ENCODE peak calls at places on chromosome X, in nine cellular contexts. X is left ventricle myocardium inferior, R is PC-3, Z is GM13976, Y is heart left ventricle, L is WTC11, T is B cell, A is tibial artery, B is Caco-2. S is an unnamed sample.
A peak's percentile ranks its signal among the peaks of the same experiment; 100 is the strongest.

GRCh38 chrX:120262781-120263719 is 12.4 kb downstream of the ZBTB33 start:
- DNase-seq in R (no peak), Z (no peak), L (peak; percentile 11), A (no peak), X (no peak), B (no peak), Y (no peak), T (no peak), S (no peak)

GRCh38 chrX:118847676-118848075 is 24.1 kb downstream of the ZCCHC12 start:
- DNase-seq in X (no peak), R (peak; percentile 80), Y (no peak), B (no peak), Z (peak; percentile 49), A (no peak), L (no peak), T (peak; percentile 48), S (no peak)

GRCh38 chrX:82208976-82209375 is 1007.1 kb downstream of the SH3BGRL start:
- DNase-seq in L (no peak), B (no peak), T (no peak), Y (no peak), X (no peak), A (no peak), R (no peak), Z (no peak), S (no peak)

GRCh38 chrX:100768679-100769338 is 36.9 kb upstream of the SYTL4 start:
- DNase-seq in R (peak; percentile 87), B (peak; percentile 75), Y (peak; percentile 66), A (peak; percentile 77), X (peak; percentile 62), L (peak; percentile 84), T (peak; percentile 52), Z (peak; percentile 57), S (peak; percentile 80)

GRCh38 chrX:130170752-130171445 is 863 bp upstream of the RAB33A start:
- DNase-seq in T (peak; percentile 71), A (peak; percentile 65), Z (peak; percentile 80), R (no peak), L (peak; percentile 61), X (peak; percentile 41), Y (peak; percentile 52), B (peak; percentile 43), S (no peak)

GRCh38 chrX:758917-759316 is 128.3 kb downstream of the SHOX start:
- DNase-seq in T (no peak), Z (no peak), A (no peak), L (no peak), R (no peak), Y (no peak), X (no peak), B (no peak), S (no peak)

GRCh38 chrX:69262036-69262905 is 97.0 kb upstream of the PJA1 start:
- DNase-seq in L (no peak), Y (no peak), X (no peak), Z (no peak), B (no peak), R (no peak), A (no peak), T (no peak), S (no peak)

GRCh38 chrX:38233891-38234807 is 13.5 kb upstream of the SRPX start:
- DNase-seq in Z (no peak), X (no peak), R (peak; percentile 65), A (no peak), L (no peak), T (no peak), Y (no peak), B (no peak), S (no peak)

GRCh38 chrX:17737707-17738001 is 361 bp downstream of the SCML1 start:
- DNase-seq in A (no peak), Z (peak; percentile 18), B (no peak), R (no peak), T (peak; percentile 29), L (no peak), X (no peak), Y (no peak), S (no peak)

GRCh38 chrX:40199704-40200103 is 101.9 kb upstream of the BCOR start:
- DNase-seq in A (no peak), R (peak; percentile 8), Z (no peak), T (no peak), B (no peak), L (no peak), Y (no peak), X (no peak), S (no peak)

GRCh38 chrX:18294893-18295292 is 59.6 kb downstream of the SCML2 start:
- DNase-seq in T (no peak), Z (no peak), A (no peak), L (peak; percentile 16), X (no peak), R (no peak), Y (no peak), B (no peak), S (no peak)

GRCh38 chrX:96425204-96425603 is 259.4 kb upstream of the DIAPH2 start:
- DNase-seq in X (no peak), L (no peak), T (no peak), R (no peak), Z (no peak), Y (no peak), B (no peak), A (no peak), S (no peak)

GRCh38 chrX:36856849-36857248 is 151.3 kb upstream of the FAM47C start:
- DNase-seq in A (no peak), Y (no peak), R (peak; percentile 35), L (no peak), X (no peak), Z (no peak), B (no peak), T (no peak), S (no peak)

GRCh38 chrX:77446029-77446585 is 1.1 kb upstream of the FGF16 start:
- DNase-seq in T (no peak), Y (no peak), R (no peak), B (no peak), Z (peak; percentile 33), L (peak; percentile 64), A (no peak), X (peak; percentile 14), S (peak; percentile 29)

GRCh38 chrX:23598561-23598960 is 68.7 kb upstream of the PRDX4 start:
- DNase-seq in X (no peak), Z (no peak), A (no peak), L (no peak), B (no peak), Y (no peak), T (no peak), R (no peak), S (no peak)

GRCh38 chrX:10401239-10401638 is 219.1 kb downstream of the MID1 start:
- DNase-seq in A (no peak), B (no peak), Z (no peak), Y (no peak), L (no peak), R (peak; percentile 57), T (no peak), X (no peak), S (no peak)
- TF ChIP-seq CTCF in A (no peak), B (no peak), Z (no peak), Y (no peak), L (no peak), R (peak; percentile 57), T (no peak), X (no peak), S (no peak)

GRCh38 chrX:48918644-48919340 is at the start of gene PIM2:
- DNase-seq in X (peak; percentile 88), B (peak; percentile 95), Y (peak; percentile 92), R (peak; percentile 95), L (peak; percentile 90), A (peak; percentile 95), T (peak; percentile 84), Z (peak; percentile 90), S (peak; percentile 80)
- TF ChIP-seq CTCF in X (no peak), B (no peak), Y (no peak), R (no peak), L (no peak), A (no peak), T (no peak), Z (no peak), S (peak; percentile 11)

GRCh38 chrX:79366888-79367749 is at the start of gene ITM2A:
- DNase-seq in X (peak; percentile 32), Z (peak; percentile 39), L (peak; percentile 55), Y (peak; percentile 38), B (no peak), A (peak; percentile 61), T (peak; percentile 29), R (no peak), S (no peak)
- TF ChIP-seq CTCF in X (no peak), Z (no peak), L (no peak), Y (no peak), B (no peak), A (no peak), T (peak; percentile 14), R (no peak), S (peak; percentile 22)

DNA sequence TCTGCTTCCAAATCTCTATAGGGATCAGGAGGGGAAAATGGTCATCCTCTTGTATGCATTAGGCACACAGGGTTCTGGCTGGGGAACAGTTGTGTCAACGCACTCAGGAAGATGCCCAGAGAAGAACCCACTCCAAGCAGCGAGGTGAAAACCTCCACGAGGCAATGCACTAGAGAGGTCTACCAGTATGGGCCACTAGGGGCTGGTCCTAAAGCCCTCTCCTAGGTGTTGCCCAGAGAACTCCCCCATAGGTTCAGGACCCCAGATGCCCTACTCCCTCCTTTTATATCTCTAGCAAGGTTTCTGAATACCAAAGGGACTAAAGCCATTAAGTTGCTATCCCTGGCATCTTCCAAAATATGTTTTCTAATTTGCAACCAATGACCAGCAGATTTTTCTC is 142.7 kb upstream of the NLGN4X start:
- DNase-seq in T (no peak), L (no peak), Z (no peak), R (no peak), A (no peak), X (no peak), B (no peak), Y (no peak), S (no peak)
- TF ChIP-seq CTCF in T (no peak), L (no peak), Z (no peak), R (no peak), A (no peak), X (no peak), B (no peak), Y (no peak), S (no peak)

GRCh38 chrX:132615396-132616131 is 126.7 kb upstream of the MBNL3 start:
- DNase-seq in B (peak; percentile 76), L (peak; percentile 43), A (no peak), Y (no peak), R (peak; percentile 55), Z (peak; percentile 10), T (no peak), X (no peak), S (peak; percentile 20)

GRCh38 chrX:132612990-132613564 is 124.2 kb upstream of the MBNL3 start:
- DNase-seq in R (peak; percentile 61), B (peak; percentile 46), A (no peak), Y (peak; percentile 30), L (peak; percentile 51), T (no peak), X (peak; percentile 19), Z (peak; percentile 7), S (peak; percentile 34)

GRCh38 chrX:132613801-132614200 is 125.0 kb upstream of the MBNL3 start:
- DNase-seq in A (no peak), T (no peak), X (no peak), R (no peak), B (no peak), Z (no peak), Y (no peak), L (no peak), S (no peak)

GRCh38 chrX:132610536-132610935 is 121.7 kb upstream of the MBNL3 start:
- DNase-seq in L (no peak), X (no peak), R (no peak), A (no peak), Z (no peak), B (no peak), Y (no peak), T (no peak), S (no peak)

GRCh38 chrX:132614297-132614696 is 125.5 kb upstream of the MBNL3 start:
- DNase-seq in Y (no peak), A (no peak), B (peak; percentile 41), Z (no peak), X (no peak), T (no peak), L (peak; percentile 24), R (peak; percentile 38), S (no peak)
- TF ChIP-seq CTCF in Y (no peak), A (no peak), B (peak; percentile 57), Z (no peak), X (no peak), T (no peak), L (no peak), R (peak; percentile 59), S (peak; percentile 61)